ENCODE peak calls at places on chromosomes 4 and X, in six cellular contexts. One of them, this sample, is unnamed.

GRCh38 chr4:169164669-169165415 is 105.9 kb downstream of the SH3RF1 start:
- DNase-seq in ecto neural progenitor cell: no peak
- DNase-seq in activated CD4-positive, alpha-beta T cell treated with anti-CD3 and anti-CD28 coated beads, Interleukin-2, amount 50 U/mL, for 1 hour: no peak
- DNase-seq in GM10248: no peak
- DNase-seq in GM23338: no peak
- DNase-seq in T-helper 2 cell: no peak
- DNase-seq in this sample: no peak

GRCh38 chr4:3803475-3803847 is 37.3 kb downstream of the ADRA2C start:
- DNase-seq in ecto neural progenitor cell: no peak
- DNase-seq in activated CD4-positive, alpha-beta T cell treated with anti-CD3 and anti-CD28 coated beads, Interleukin-2, amount 50 U/mL, for 1 hour: no peak
- DNase-seq in GM10248: no peak
- DNase-seq in GM23338: no peak
- DNase-seq in T-helper 2 cell: no peak
- DNase-seq in this sample: no peak

GRCh38 chrX:138925330-138925729 is 213.8 kb upstream of the FGF13 start:
- DNase-seq in ecto neural progenitor cell: no peak
- DNase-seq in activated CD4-positive, alpha-beta T cell treated with anti-CD3 and anti-CD28 coated beads, Interleukin-2, amount 50 U/mL, for 1 hour: no peak
- DNase-seq in GM10248: no peak
- DNase-seq in GM23338: no peak
- DNase-seq in T-helper 2 cell: no peak
- DNase-seq in this sample: no peak

GRCh38 chrX:24563291-24564010 is 83.7 kb downstream of the PCYT1B start:
- DNase-seq in ecto neural progenitor cell: no peak
- DNase-seq in activated CD4-positive, alpha-beta T cell treated with anti-CD3 and anti-CD28 coated beads, Interleukin-2, amount 50 U/mL, for 1 hour: no peak
- DNase-seq in GM10248: no peak
- DNase-seq in GM23338: no peak
- DNase-seq in T-helper 2 cell: no peak
- DNase-seq in this sample: no peak

GRCh38 chr4:7978907-7979651 is 39.4 kb upstream of the AFAP1 start:
- DNase-seq in ecto neural progenitor cell: no peak
- DNase-seq in activated CD4-positive, alpha-beta T cell treated with anti-CD3 and anti-CD28 coated beads, Interleukin-2, amount 50 U/mL, for 1 hour: no peak
- DNase-seq in GM10248: no peak
- DNase-seq in GM23338: peak
- DNase-seq in T-helper 2 cell: no peak
- DNase-seq in this sample: no peak

GRCh38 chr4:184645904-184646610 is 3.2 kb downstream of the CASP3 start:
- DNase-seq in ecto neural progenitor cell: no peak
- DNase-seq in activated CD4-positive, alpha-beta T cell treated with anti-CD3 and anti-CD28 coated beads, Interleukin-2, amount 50 U/mL, for 1 hour: no peak
- DNase-seq in GM10248: no peak
- DNase-seq in GM23338: no peak
- DNase-seq in T-helper 2 cell: no peak
- DNase-seq in this sample: no peak

GRCh38 chr4:183356931-183357675 is 34.9 kb upstream of the CLDN24 start:
- DNase-seq in ecto neural progenitor cell: no peak
- DNase-seq in activated CD4-positive, alpha-beta T cell treated with anti-CD3 and anti-CD28 coated beads, Interleukin-2, amount 50 U/mL, for 1 hour: no peak
- DNase-seq in GM10248: no peak
- DNase-seq in GM23338: no peak
- DNase-seq in T-helper 2 cell: no peak
- DNase-seq in this sample: no peak

GRCh38 chrX:70525733-70526132 is 81.1 kb downstream of the DLG3 start:
- DNase-seq in ecto neural progenitor cell: no peak
- DNase-seq in activated CD4-positive, alpha-beta T cell treated with anti-CD3 and anti-CD28 coated beads, Interleukin-2, amount 50 U/mL, for 1 hour: no peak
- DNase-seq in GM10248: no peak
- DNase-seq in GM23338: no peak
- DNase-seq in T-helper 2 cell: no peak
- DNase-seq in this sample: no peak

GRCh38 chr4:189988892-189989431 is 38.1 kb downstream of the FRG2 start:
- DNase-seq in ecto neural progenitor cell: no peak
- DNase-seq in activated CD4-positive, alpha-beta T cell treated with anti-CD3 and anti-CD28 coated beads, Interleukin-2, amount 50 U/mL, for 1 hour: no peak
- DNase-seq in GM10248: no peak
- DNase-seq in GM23338: no peak
- DNase-seq in T-helper 2 cell: no peak
- DNase-seq in this sample: no peak

GRCh38 chr4:40289366-40290188 is 45.6 kb upstream of the CHRNA9 start:
- DNase-seq in ecto neural progenitor cell: no peak
- DNase-seq in activated CD4-positive, alpha-beta T cell treated with anti-CD3 and anti-CD28 coated beads, Interleukin-2, amount 50 U/mL, for 1 hour: no peak
- DNase-seq in GM10248: no peak
- DNase-seq in GM23338: no peak
- DNase-seq in T-helper 2 cell: no peak
- DNase-seq in this sample: no peak

This sample was measured in T-helper 22 cell.